ENCODE peak calls at places on chromosomes 1 and 21, in eight cellular contexts. T is activated CD8-positive, alpha-beta T cell treated with anti-CD3 and anti-CD28 coated beads for 36 hours; X is fibroblast of the conjunctiva; Y is body of pancreas; I is HEK293T; N is epithelial cell of esophagus; D is sigmoid colon; B is COR-L47. U is an unnamed sample.
A peak's percentile ranks its signal among the peaks of the same experiment; 100 is the strongest.

GRCh38 chr1:50416553-50417453 is 6.4 kb downstream of the DMRTA2 start:
- DNase-seq in T (no peak), X (no peak), Y (no peak), I (no peak), N (no peak), D (no peak), B (no peak), U (no peak)

GRCh38 chr1:45730780-45731319 is 19.6 kb downstream of the IPP start:
- DNase-seq in T (no peak), X (no peak), Y (no peak), I (no peak), N (peak; percentile 14), D (no peak), B (no peak), U (no peak)

GRCh38 chr1:6731905-6732304 is 30.3 kb upstream of the DNAJC11 start:
- DNase-seq in T (no peak), X (no peak), Y (no peak), I (no peak), N (no peak), D (peak; percentile 6), B (no peak), U (no peak)

GRCh38 chr1:77308889-77309621 is 27.2 kb downstream of the AK5 start:
- DNase-seq in T (no peak), X (no peak), Y (no peak), I (no peak), N (no peak), D (no peak), B (no peak), U (no peak)

GRCh38 chr1:94396356-94396755 is 21.8 kb upstream of the ABCD3 start:
- DNase-seq in T (no peak), X (no peak), Y (no peak), I (peak; percentile 39), N (no peak), D (no peak), B (no peak), U (no peak)

GRCh38 chr1:203592156-203592555 is 34.5 kb upstream of the ATP2B4 start:
- DNase-seq in T (no peak), X (no peak), Y (peak; percentile 27), I (peak; percentile 44), N (no peak), D (peak; percentile 74), B (peak; percentile 62), U (peak; percentile 85)

GRCh38 chr21:34513109-34513675 is 1.2 kb upstream of the KCNE1 start:
- DNase-seq in T (no peak), X (no peak), Y (no peak), I (no peak), N (peak; percentile 67), D (no peak), B (no peak), U (no peak)

GRCh38 chr1:205229916-205230700 is 2.4 kb downstream of the TMCC2 start:
- DNase-seq in T (no peak), X (no peak), Y (no peak), I (no peak), N (peak; percentile 4), D (no peak), B (no peak), U (peak; percentile 19)

U was measured in NCI-H146.